ENCODE peak calls at places on chromosomes 16 and 17, in ten cellular contexts. Z is HepG2; M is astrocyte of the spinal cord; R is cardiac muscle cell; A is heart left ventricle; X is astrocyte of the cerebellum; S is skeletal muscle cell; J is CD8-positive, alpha-beta T cell; U is lower leg skin; K is PC-9. O is an unnamed sample.

GRCh38 chr17:82935944-82936767 is 96.3 kb upstream of the ZNF750 start:
- DNase-seq in R (no peak), U (peak), J (no peak), K (no peak), A (no peak), S (no peak), M (no peak), Z (no peak), X (no peak), O (no peak)

GRCh38 chr17:36935681-36936454 is 1.4 kb upstream of the LHX1 start:
- DNase-seq in R (peak), J (no peak), S (no peak), M (no peak), Z (no peak), A (no peak), X (no peak), K (peak), U (peak), O (no peak)

GRCh38 chr16:28292731-28293588 is 635 bp downstream of the SBK1 start:
- DNase-seq in X (no peak), Z (no peak), U (no peak), K (peak), M (no peak), R (peak), A (no peak), S (no peak), J (no peak), O (peak)

GRCh38 chr17:56131431-56131830 is 21.8 kb upstream of the ANKFN1 start:
- DNase-seq in S (no peak), M (no peak), A (no peak), U (no peak), J (no peak), X (no peak), Z (no peak), R (no peak), K (no peak), O (no peak)

GRCh38 chr17:36597866-36598777 is 3.3 kb upstream of the MRM1 start:
- DNase-seq in M (no peak), A (no peak), K (no peak), U (peak), S (no peak), R (no peak), Z (no peak), J (no peak), X (no peak), O (no peak)

GRCh38 chr16:27847030-27847550 is 216.4 kb downstream of the GSG1L start:
- DNase-seq in A (no peak), M (peak), R (no peak), Z (no peak), X (peak), U (peak), K (no peak), J (no peak), S (no peak), O (no peak)

GRCh38 chr16:75514296-75514695 is 19.1 kb upstream of the CHST6 start:
- DNase-seq in R (no peak), M (no peak), K (no peak), Z (no peak), S (no peak), J (no peak), U (no peak), A (no peak), X (no peak), O (no peak)

GRCh38 chr16:72939247-72939646 is 108.7 kb downstream of the ZFHX3 start:
- DNase-seq in J (no peak), Z (no peak), S (no peak), R (no peak), M (peak), K (no peak), X (no peak), U (no peak), A (peak), O (no peak)

GRCh38 chr16:88338896-88339295 is 43.9 kb upstream of the ZNF469 start:
- DNase-seq in Z (no peak), U (no peak), R (no peak), A (no peak), S (no peak), J (no peak), M (no peak), X (no peak), K (no peak), O (no peak)

GRCh38 chr16:11390573-11391495 is 45.6 kb downstream of the RMI2 start:
- DNase-seq in U (no peak), S (no peak), J (no peak), R (no peak), X (no peak), A (no peak), Z (no peak), K (peak), M (no peak), O (no peak)

GRCh38 chr17:40355123-40355803 is 9.3 kb downstream of the GJD3 start:
- DNase-seq in U (no peak), S (no peak), X (no peak), J (peak), M (peak), Z (peak), A (peak), K (peak), R (peak), O (peak)

GRCh38 chr17:28864991-28865849 is 10.4 kb downstream of the ERAL1 start:
- DNase-seq in Z (peak), A (no peak), U (no peak), R (no peak), S (no peak), X (no peak), J (no peak), M (no peak), K (no peak), O (no peak)

GRCh38 chr17:1912146-1912545 is 82.3 kb downstream of the RPA1 start:
- DNase-seq in K (no peak), Z (no peak), A (no peak), U (no peak), S (no peak), J (no peak), X (no peak), R (no peak), M (no peak), O (no peak)

GRCh38 chr16:23508589-23509440 is 1.5 kb downstream of the GGA2 start:
- DNase-seq in K (no peak), J (no peak), R (peak), Z (no peak), A (no peak), U (no peak), S (no peak), M (peak), X (no peak), O (no peak)

GRCh38 chr17:28747046-28747691 is 3.4 kb downstream of the TRAF4 start:
- DNase-seq in S (no peak), U (no peak), X (no peak), J (no peak), R (no peak), M (no peak), A (no peak), Z (no peak), K (peak), O (no peak)

GRCh38 chr17:81922566-81923301 is 4.8 kb upstream of the SIRT7 start:
- DNase-seq in J (no peak), X (no peak), R (no peak), A (no peak), K (no peak), Z (no peak), U (no peak), M (no peak), S (no peak), O (no peak)
- H3K4me3 ChIP-seq in J (no peak), X (peak), R (no peak), A (peak), K (peak), Z (no peak), U (no peak), M (peak), S (peak), O (no peak)

DNA sequence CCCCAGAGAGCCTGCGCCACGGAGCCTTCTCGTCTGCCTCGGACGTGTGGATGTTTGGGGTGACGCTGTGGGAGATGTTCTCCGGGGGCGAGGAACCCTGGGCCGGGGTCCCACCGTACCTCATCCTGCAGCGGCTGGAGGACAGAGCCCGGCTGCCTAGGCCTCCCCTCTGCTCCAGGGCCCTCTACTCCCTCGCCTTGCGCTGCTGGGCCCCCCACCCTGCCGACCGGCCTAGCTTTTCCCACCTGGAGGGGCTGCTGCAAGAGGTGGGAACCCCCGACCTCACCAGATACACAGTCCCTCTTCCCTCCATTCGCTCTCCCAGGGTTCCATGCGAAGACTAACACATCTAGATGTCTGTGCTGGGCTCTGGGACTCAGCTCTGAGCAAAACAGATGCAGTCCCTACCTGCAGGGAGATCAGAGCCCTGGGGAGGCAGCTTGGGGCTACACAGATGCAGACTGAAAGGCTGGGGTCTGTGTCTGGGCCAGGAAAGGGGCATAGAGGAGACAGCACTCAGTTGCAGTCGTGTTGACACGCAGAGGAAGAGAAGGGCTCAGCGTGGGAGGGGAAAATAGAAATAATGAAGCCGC is 3.7 kb downstream of the TNK1 start:
- DNase-seq in M (no peak), U (no peak), K (no peak), S (no peak), R (no peak), X (no peak), A (no peak), Z (no peak), J (no peak), O (no peak)
- H3K4me3 ChIP-seq in M (peak), U (no peak), K (no peak), S (peak), R (peak), X (peak), A (peak), Z (no peak), J (peak), O (peak)

DNA sequence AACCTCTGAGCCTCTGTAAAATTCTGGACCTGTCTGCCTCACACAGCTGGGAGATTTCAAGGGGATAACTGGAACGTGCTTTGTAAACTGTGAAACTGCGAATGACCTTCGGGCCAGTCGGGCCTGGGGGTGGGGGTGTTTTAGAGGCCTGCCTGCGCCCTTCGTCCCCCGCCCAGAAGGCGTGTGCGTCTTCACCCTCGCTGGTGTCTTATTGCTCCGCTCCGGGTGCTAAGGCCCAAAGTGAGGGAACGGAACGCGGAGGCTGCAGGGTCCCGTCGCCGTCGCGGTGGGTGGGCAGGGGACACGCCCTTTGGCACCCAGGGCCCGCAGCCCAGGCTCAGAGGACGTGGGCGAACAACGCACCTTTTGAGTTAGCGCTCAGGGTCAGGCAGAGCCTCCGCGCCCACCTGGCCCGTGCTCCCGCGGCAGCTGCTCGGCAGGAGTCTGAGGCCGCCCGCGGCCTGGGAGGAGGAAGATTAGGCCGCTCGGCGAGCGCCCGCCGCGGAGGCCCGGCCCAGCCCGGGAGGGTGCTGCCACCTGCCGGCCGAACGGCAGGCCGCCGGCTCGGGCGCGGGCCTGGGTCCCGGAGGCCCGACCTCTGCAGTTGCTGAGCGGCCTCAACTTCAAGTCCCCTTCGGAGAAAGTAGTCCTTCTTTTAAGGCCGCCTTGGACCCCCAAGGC is 29.7 kb downstream of the DCAKD start:
- DNase-seq in M (peak), Z (peak), X (no peak), J (peak), U (peak), A (peak), S (no peak), K (peak), R (peak), O (peak)
- H3K4me3 ChIP-seq in M (peak), Z (peak), X (peak), J (peak), U (no peak), A (peak), S (peak), K (no peak), R (no peak), O (peak)

GRCh38 chr17:60902399-60902798 is 224.7 kb downstream of the BCAS3 start:
- DNase-seq in A (no peak), M (no peak), Z (no peak), K (no peak), X (no peak), U (no peak), R (no peak), J (no peak), S (no peak), O (no peak)

GRCh38 chr17:60904582-60904981 is 226.9 kb downstream of the BCAS3 start:
- DNase-seq in J (no peak), Z (no peak), S (no peak), K (no peak), U (no peak), A (no peak), R (no peak), X (no peak), M (no peak), O (no peak)

GRCh38 chr17:60908324-60908723 is 230.7 kb downstream of the BCAS3 start:
- DNase-seq in Z (no peak), S (no peak), R (peak), K (no peak), X (no peak), M (no peak), U (no peak), A (no peak), J (no peak), O (no peak)

GRCh38 chr17:60909405-60909804 is 231.8 kb downstream of the BCAS3 start:
- DNase-seq in S (no peak), Z (no peak), X (no peak), M (no peak), A (no peak), R (no peak), K (no peak), J (no peak), U (no peak), O (no peak)

GRCh38 chr17:60905709-60906108 is 228.1 kb downstream of the BCAS3 start:
- DNase-seq in K (no peak), X (no peak), M (no peak), S (no peak), Z (no peak), R (no peak), J (no peak), A (no peak), U (no peak), O (no peak)
- H3K4me3 ChIP-seq in K (no peak), X (no peak), M (no peak), S (no peak), Z (no peak), R (no peak), J (no peak), A (no peak), U (no peak), O (no peak)

DNA sequence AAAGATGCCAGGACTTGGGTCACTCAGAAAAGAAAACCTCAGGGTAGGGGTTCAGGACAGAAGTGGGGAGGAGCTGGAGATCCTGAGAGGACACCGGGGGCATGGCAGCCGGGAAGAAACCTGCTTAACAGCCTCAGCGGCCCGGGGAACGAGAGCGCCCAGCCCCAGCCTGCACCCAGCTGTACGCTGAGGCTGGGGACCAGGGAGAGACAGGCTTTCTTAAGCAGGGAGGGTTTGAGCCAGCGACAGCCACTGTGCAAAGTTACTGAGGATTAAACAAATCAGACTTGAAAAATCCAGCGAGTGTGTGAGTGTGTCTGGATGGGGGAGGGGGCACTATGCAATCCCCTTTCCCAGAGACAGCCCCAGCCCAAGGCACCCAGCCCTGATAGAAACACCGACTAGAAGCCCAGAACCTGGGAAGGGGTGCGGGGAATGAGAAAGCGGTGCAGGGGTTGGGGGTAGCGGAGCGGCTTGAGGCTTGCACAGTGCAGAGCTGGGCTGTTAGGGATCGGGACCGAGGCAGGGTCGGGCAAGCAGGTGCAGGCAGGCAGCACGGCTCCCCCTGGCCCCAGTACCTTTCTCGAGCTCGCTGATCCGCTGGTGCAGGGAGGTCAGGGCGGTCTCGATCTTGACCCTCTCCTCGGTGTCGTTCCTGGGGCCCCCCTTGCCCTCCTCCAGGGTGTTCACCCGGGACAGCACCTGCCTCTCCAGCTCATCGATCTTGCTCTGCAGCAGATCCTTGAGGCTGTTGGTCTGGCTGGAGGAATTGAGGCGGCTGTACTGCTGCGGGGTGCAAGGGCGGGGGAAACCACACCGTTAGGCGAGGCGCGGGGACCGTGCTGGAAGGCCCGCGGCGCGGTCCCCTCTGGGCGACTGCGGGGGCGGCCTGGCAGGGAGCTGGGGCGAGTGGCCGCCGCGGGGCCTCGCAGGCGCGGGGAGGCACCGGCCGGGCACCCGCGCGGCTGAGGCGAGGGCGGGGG is 1.2 kb downstream of the NPTX1 start:
- DNase-seq in R (no peak), S (no peak), X (no peak), J (no peak), K (peak), Z (no peak), M (no peak), U (no peak), A (no peak), O (peak)
- H3K4me3 ChIP-seq in R (peak), S (no peak), X (no peak), J (peak), K (peak), Z (no peak), M (no peak), U (no peak), A (no peak), O (no peak)

GRCh38 chr17:72123964-72124791 is 3.4 kb downstream of the SOX9 start:
- DNase-seq in K (no peak), J (no peak), Z (no peak), U (no peak), M (peak), X (no peak), S (no peak), R (no peak), A (no peak), O (no peak)
- H3K4me3 ChIP-seq in K (peak), J (no peak), Z (peak), U (no peak), M (peak), X (peak), S (no peak), R (no peak), A (peak), O (no peak)

DNA sequence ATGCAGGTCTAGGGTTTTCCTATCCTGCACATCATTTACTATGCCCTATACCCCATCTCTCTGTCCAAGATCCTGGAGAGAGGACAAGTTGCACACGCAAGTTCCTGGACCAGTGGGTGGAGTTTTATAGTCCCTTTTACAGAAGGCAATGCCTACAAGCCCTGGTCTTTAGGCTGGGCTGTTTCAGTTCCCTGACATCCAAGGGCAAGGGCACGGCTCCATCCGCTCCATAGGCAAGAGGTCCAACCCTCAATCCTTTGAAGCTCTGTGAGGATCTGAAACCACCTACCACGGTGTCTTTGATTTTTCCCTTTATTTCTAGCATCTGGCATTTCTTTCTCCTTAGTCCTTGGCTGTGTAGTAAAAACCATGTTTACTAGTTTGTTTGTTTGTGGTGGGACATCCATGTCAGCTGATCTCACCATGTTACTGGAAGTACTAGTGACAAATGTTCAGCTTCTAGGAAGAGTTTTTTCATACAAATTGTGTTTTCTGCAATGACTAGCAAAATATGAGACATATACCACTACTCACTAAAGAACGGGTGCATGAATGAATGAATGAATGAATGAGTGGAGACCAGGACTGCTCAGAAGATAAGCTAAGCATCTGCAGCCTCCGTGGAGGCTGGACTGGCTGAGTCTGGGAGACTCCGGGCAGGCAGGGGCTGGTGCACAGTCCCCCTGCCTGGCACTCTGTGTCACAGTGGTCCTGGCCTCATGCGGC is 359.4 kb downstream of the SLC39A11 start:
- DNase-seq in X (no peak), U (no peak), R (no peak), K (no peak), S (no peak), J (no peak), M (no peak), A (no peak), Z (no peak), O (no peak)
- H3K4me3 ChIP-seq in X (no peak), U (no peak), R (no peak), K (no peak), S (no peak), J (no peak), M (no peak), A (no peak), Z (no peak), O (no peak)

GRCh38 chr16:58494981-58495860 is 4.7 kb upstream of the NDRG4 start:
- DNase-seq in S (peak), M (peak), Z (peak), K (peak), R (peak), J (no peak), A (peak), U (no peak), X (peak), O (peak)
- H3K4me3 ChIP-seq in S (peak), M (peak), Z (no peak), K (no peak), R (no peak), J (no peak), A (peak), U (no peak), X (peak), O (no peak)

DNA sequence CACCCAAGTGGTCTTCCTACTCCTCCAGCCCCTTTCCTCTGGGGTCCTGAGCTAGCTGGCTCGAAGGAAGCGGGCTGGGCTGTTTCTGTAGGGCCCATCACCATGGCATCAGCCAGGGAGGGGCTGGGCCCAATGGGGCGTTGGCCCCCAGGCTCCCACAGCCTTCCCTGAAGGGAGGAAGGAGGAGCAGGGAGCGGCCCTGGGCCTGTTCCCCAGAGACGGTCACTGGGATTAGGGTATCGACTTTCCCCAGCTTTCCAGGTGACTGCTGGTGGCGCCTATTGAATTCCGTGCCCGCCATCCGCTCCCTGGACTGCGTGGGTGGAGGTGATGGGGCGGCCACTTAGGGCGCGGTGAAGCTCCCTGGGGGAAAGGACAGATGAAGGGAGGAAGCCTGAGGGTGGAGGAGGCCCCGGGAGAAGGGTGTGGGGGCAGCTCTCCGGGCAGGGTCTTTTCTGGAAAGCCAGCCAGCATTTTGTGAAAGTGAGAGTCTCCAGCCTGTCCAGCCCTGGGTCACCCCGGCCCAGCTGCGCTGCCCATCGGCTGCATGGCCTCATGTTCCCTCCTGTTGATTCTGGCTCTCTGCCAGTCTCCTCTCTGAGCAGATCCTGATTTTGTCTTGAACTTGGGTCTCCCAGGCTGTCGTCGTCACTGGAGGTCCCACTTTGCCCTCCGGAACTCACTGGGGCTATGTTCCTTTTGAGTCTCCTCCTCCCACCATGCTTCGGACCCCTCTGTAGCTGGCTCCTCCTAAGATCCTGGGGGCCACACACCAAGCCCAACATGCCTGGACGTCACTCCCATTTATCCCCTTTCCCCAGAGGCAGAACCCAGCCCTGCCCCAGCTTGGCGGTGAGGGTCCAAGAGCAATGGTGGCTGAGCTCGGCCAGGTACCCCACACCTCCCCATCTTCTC is 9.8 kb downstream of the NHERF1 start:
- DNase-seq in J (no peak), S (no peak), X (no peak), A (no peak), M (peak), U (no peak), Z (no peak), K (peak), R (peak), O (no peak)
- H3K4me3 ChIP-seq in J (peak), S (no peak), X (no peak), A (no peak), M (no peak), U (no peak), Z (no peak), K (no peak), R (no peak), O (peak)

O was measured in CD4-positive, alpha-beta memory T cell.